ENCODE peak calls at places on chromosomes 6 and 20, in five cellular contexts. Y is tibial artery, Z is HS-5, I is lower leg skin, M is NCI-H460. D is an unnamed sample.

GRCh38 chr6:111114484-111114883 is 27.2 kb downstream of the SLC16A10 start:
- DNase-seq in I (no peak), Y (no peak), Z (no peak), M (no peak), D (no peak)

GRCh38 chr20:62525014-62525413 is 49.2 kb upstream of the GATA5 start:
- DNase-seq in I (no peak), Y (no peak), M (no peak), Z (no peak), D (no peak)

GRCh38 chr6:2790588-2790987 is 25.4 kb downstream of the WRNIP1 start:
- DNase-seq in M (peak; percentile 52), Z (no peak), I (no peak), Y (no peak), D (no peak)

GRCh38 chr20:40510622-40511021 is 178.4 kb downstream of the MAFB start:
- DNase-seq in Z (no peak), I (no peak), M (no peak), Y (no peak), D (no peak)

GRCh38 chr6:166355552-166355951 is 13.2 kb upstream of the SFT2D1 start:
- DNase-seq in I (no peak), Z (no peak), Y (no peak), M (no peak), D (no peak)

GRCh38 chr20:991850-992249 is 10.3 kb downstream of the RSPO4 start:
- DNase-seq in M (no peak), I (no peak), Y (no peak), Z (no peak), D (no peak)

GRCh38 chr20:41649489-41649888 is 31.3 kb upstream of the CHD6 start:
- DNase-seq in I (no peak), Z (no peak), Y (no peak), M (no peak), D (no peak)

GRCh38 chr6:167576050-167576741 is 250.5 kb upstream of the AFDN start:
- DNase-seq in Y (no peak), M (no peak), I (peak; percentile 67), Z (no peak), D (no peak)

GRCh38 chr20:57658447-57659130 is 38.4 kb upstream of the ZBP1 start:
- DNase-seq in I (peak; percentile 86), Z (no peak), Y (peak; percentile 66), M (no peak), D (peak; percentile 62)

GRCh38 chr6:134253681-134254080 is 64.2 kb downstream of the SGK1 start:
- DNase-seq in Z (peak; percentile 49), I (no peak), Y (no peak), M (no peak), D (no peak)

GRCh38 chr20:25629816-25630499 is 6.1 kb upstream of the NANP start:
- DNase-seq in I (no peak), Z (no peak), Y (no peak), M (no peak), D (no peak)

GRCh38 chr6:73299171-73300073 is 36.4 kb upstream of the KHDC1 start:
- DNase-seq in I (no peak), Z (no peak), M (no peak), Y (no peak), D (no peak)

GRCh38 chr6:133814797-133815196 is 74.1 kb upstream of the TCF21 start:
- DNase-seq in M (peak; percentile 47), Z (peak; percentile 70), Y (no peak), I (no peak), D (no peak)

GRCh38 chr6:158969148-158969547 is 30.9 kb downstream of the RSPH3 start:
- DNase-seq in Z (no peak), I (no peak), Y (no peak), M (no peak), D (no peak)

GRCh38 chr20:52438326-52438963 is 246.9 kb upstream of the ZFP64 start:
- DNase-seq in Y (no peak), M (no peak), Z (no peak), I (no peak), D (no peak)

GRCh38 chr20:32190608-32191415 is 16.7 kb downstream of the PLAGL2 start:
- DNase-seq in Y (peak; percentile 19), M (no peak), I (no peak), Z (no peak), D (no peak)

GRCh38 chr6:56713285-56713684 is 70.6 kb upstream of the DST start:
- DNase-seq in I (no peak), Z (no peak), Y (no peak), M (no peak), D (no peak)

GRCh38 chr20:51402201-51402600 is 140.3 kb downstream of the NFATC2 start:
- DNase-seq in M (no peak), I (no peak), Z (no peak), Y (no peak), D (peak; percentile 32)